ENCODE peak calls at places on chromosomes 16 and 17, in eight cellular contexts. One of them, this sample, is unnamed.

GRCh38 chr16:46916980-46917379 is 32.8 kb downstream of the GPT2 start:
- DNase-seq in breast epithelium: no peak
- DNase-seq in pancreas: no peak
- DNase-seq in hepatocyte: no peak
- DNase-seq in heart right ventricle: no peak
- DNase-seq in fibroblast of lung: no peak
- DNase-seq in GM23248: peak; percentile 31
- DNase-seq in PC-9: no peak
- DNase-seq in this sample: no peak

GRCh38 chr17:73901661-73902415 is 257.6 kb upstream of the SDK2 start:
- DNase-seq in pancreas: peak; percentile 78
- DNase-seq in heart right ventricle: peak; percentile 41
- DNase-seq in hepatocyte: peak; percentile 50
- DNase-seq in PC-9: no peak
- DNase-seq in breast epithelium: no peak
- DNase-seq in GM23248: peak; percentile 12
- DNase-seq in fibroblast of lung: no peak
- DNase-seq in this sample: no peak

GRCh38 chr16:88921603-88921995 is 55.1 kb upstream of the PABPN1L start:
- DNase-seq in breast epithelium: no peak
- DNase-seq in GM23248: no peak
- DNase-seq in pancreas: no peak
- DNase-seq in heart right ventricle: no peak
- DNase-seq in hepatocyte: no peak
- DNase-seq in fibroblast of lung: no peak
- DNase-seq in PC-9: no peak
- DNase-seq in this sample: no peak

GRCh38 chr17:80524150-80524712 is 20.4 kb upstream of the RPTOR start:
- DNase-seq in PC-9: no peak
- DNase-seq in breast epithelium: no peak
- DNase-seq in fibroblast of lung: no peak
- DNase-seq in pancreas: no peak
- DNase-seq in heart right ventricle: no peak
- DNase-seq in GM23248: no peak
- DNase-seq in hepatocyte: peak; percentile 37
- DNase-seq in this sample: no peak

GRCh38 chr17:27446569-27447301 is 9.5 kb upstream of the KSR1 start:
- DNase-seq in hepatocyte: peak; percentile 68
- DNase-seq in heart right ventricle: no peak
- DNase-seq in GM23248: peak; percentile 87
- DNase-seq in fibroblast of lung: peak; percentile 98
- DNase-seq in breast epithelium: no peak
- DNase-seq in pancreas: no peak
- DNase-seq in PC-9: no peak
- DNase-seq in this sample: no peak

GRCh38 chr17:81551458-81552243 is 502 bp downstream of the FAAP100 start:
- DNase-seq in pancreas: peak; percentile 70
- DNase-seq in heart right ventricle: peak; percentile 27
- DNase-seq in hepatocyte: peak; percentile 44
- DNase-seq in fibroblast of lung: no peak
- DNase-seq in breast epithelium: no peak
- DNase-seq in GM23248: peak; percentile 55
- DNase-seq in PC-9: peak; percentile 35
- DNase-seq in this sample: no peak

GRCh38 chr16:62548095-62548494 is 511.9 kb upstream of the CDH8 start:
- DNase-seq in pancreas: no peak
- DNase-seq in breast epithelium: no peak
- DNase-seq in PC-9: no peak
- DNase-seq in GM23248: no peak
- DNase-seq in fibroblast of lung: no peak
- DNase-seq in hepatocyte: no peak
- DNase-seq in heart right ventricle: no peak
- DNase-seq in this sample: no peak

GRCh38 chr16:13958438-13958837 is 38.5 kb downstream of the ERCC4 start:
- DNase-seq in hepatocyte: peak; percentile 49
- DNase-seq in breast epithelium: no peak
- DNase-seq in GM23248: no peak
- DNase-seq in pancreas: no peak
- DNase-seq in fibroblast of lung: no peak
- DNase-seq in PC-9: no peak
- DNase-seq in heart right ventricle: no peak
- DNase-seq in this sample: no peak

GRCh38 chr16:2762711-2763110 is 10.3 kb downstream of the SRRM2 start:
- DNase-seq in hepatocyte: no peak
- DNase-seq in breast epithelium: no peak
- DNase-seq in heart right ventricle: no peak
- DNase-seq in pancreas: no peak
- DNase-seq in fibroblast of lung: no peak
- DNase-seq in GM23248: no peak
- DNase-seq in PC-9: no peak
- DNase-seq in this sample: no peak

GRCh38 chr16:2473999-2474876 is 689 bp upstream of the TBC1D24 start:
- DNase-seq in PC-9: peak; percentile 50
- DNase-seq in GM23248: peak; percentile 79
- DNase-seq in breast epithelium: no peak
- DNase-seq in heart right ventricle: peak; percentile 61
- DNase-seq in pancreas: peak; percentile 85
- DNase-seq in fibroblast of lung: peak; percentile 39
- DNase-seq in hepatocyte: peak; percentile 84
- DNase-seq in this sample: peak; percentile 47

GRCh38 chr16:11105038-11105903 is 150.7 kb downstream of the SOCS1 start:
- DNase-seq in breast epithelium: no peak
- DNase-seq in PC-9: no peak
- DNase-seq in hepatocyte: peak; percentile 78
- DNase-seq in fibroblast of lung: peak; percentile 97
- DNase-seq in GM23248: peak; percentile 95
- DNase-seq in pancreas: no peak
- DNase-seq in heart right ventricle: no peak
- DNase-seq in this sample: no peak

GRCh38 chr17:67577429-67577828 is 140.3 kb upstream of the NOL11 start:
- DNase-seq in hepatocyte: no peak
- DNase-seq in fibroblast of lung: no peak
- DNase-seq in pancreas: no peak
- DNase-seq in heart right ventricle: no peak
- DNase-seq in GM23248: no peak
- DNase-seq in breast epithelium: no peak
- DNase-seq in PC-9: no peak
- DNase-seq in this sample: no peak

GRCh38 chr17:83144421-83145357 is 65.3 kb downstream of the METRNL start:
- DNase-seq in pancreas: no peak
- DNase-seq in GM23248: peak; percentile 81
- DNase-seq in PC-9: no peak
- DNase-seq in breast epithelium: peak; percentile 46
- DNase-seq in heart right ventricle: no peak
- DNase-seq in hepatocyte: no peak
- DNase-seq in fibroblast of lung: no peak
- DNase-seq in this sample: no peak

GRCh38 chr17:34384822-34385605 is 22.0 kb upstream of the CCL1 start:
- DNase-seq in heart right ventricle: no peak
- DNase-seq in pancreas: no peak
- DNase-seq in GM23248: no peak
- DNase-seq in fibroblast of lung: no peak
- DNase-seq in PC-9: no peak
- DNase-seq in hepatocyte: no peak
- DNase-seq in breast epithelium: no peak
- DNase-seq in this sample: no peak

GRCh38 chr16:22898874-22899348 is 84.9 kb downstream of the HS3ST2 start:
- DNase-seq in PC-9: peak; percentile 39
- DNase-seq in GM23248: peak; percentile 51
- DNase-seq in pancreas: peak; percentile 77
- DNase-seq in breast epithelium: peak; percentile 63
- DNase-seq in heart right ventricle: peak; percentile 66
- DNase-seq in hepatocyte: peak; percentile 85
- DNase-seq in fibroblast of lung: peak; percentile 33
- DNase-seq in this sample: no peak

DNA sequence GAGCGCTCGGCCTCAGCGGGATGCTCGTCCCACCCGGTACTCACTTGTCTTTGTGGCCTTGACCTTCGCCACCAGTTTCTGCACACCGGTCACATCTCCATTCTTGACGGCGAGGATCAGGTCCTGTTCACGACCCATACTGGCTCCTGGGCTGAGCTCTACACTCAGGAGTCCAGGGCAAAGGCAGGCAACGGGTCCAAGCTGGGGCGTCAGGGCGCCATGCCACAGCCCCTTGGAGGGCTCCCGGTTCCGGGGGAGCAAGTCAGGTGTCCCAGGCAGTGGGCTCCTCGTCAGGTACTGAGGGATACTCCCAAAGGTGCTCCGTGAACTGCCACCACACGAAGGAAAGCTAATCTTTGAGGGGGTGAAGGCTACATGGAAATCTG is 1.7 kb downstream of the CASKIN2 start:
- DNase-seq in PC-9: no peak
- DNase-seq in hepatocyte: no peak
- DNase-seq in heart right ventricle: peak; percentile 15
- DNase-seq in pancreas: no peak
- DNase-seq in breast epithelium: no peak
- DNase-seq in fibroblast of lung: no peak
- DNase-seq in GM23248: no peak
- DNase-seq in this sample: no peak
- H3K4me3 ChIP-seq in PC-9: peak overlapping the region; percentile 89
- H3K4me3 ChIP-seq in hepatocyte: no peak overlapping the region
- H3K4me3 ChIP-seq in heart right ventricle: peak overlapping the region; percentile 98
- H3K4me3 ChIP-seq in pancreas: no peak overlapping the region
- H3K4me3 ChIP-seq in breast epithelium: peak overlapping the region; percentile 91
- H3K4me3 ChIP-seq in fibroblast of lung: peak overlapping the region; percentile 87
- H3K4me3 ChIP-seq in GM23248: no peak overlapping the region
- H3K4me3 ChIP-seq in this sample: no peak overlapping the region

GRCh38 chr16:57682809-57683318 is 11.7 kb upstream of the DRC7 start:
- DNase-seq in heart right ventricle: no peak
- DNase-seq in hepatocyte: no peak
- DNase-seq in pancreas: no peak
- DNase-seq in breast epithelium: no peak
- DNase-seq in GM23248: no peak
- DNase-seq in fibroblast of lung: no peak
- DNase-seq in PC-9: no peak
- DNase-seq in this sample: no peak

GRCh38 chr16:57680842-57681241 is 12.7 kb downstream of the ADGRG3 start:
- DNase-seq in breast epithelium: no peak
- DNase-seq in fibroblast of lung: no peak
- DNase-seq in pancreas: no peak
- DNase-seq in PC-9: no peak
- DNase-seq in heart right ventricle: no peak
- DNase-seq in GM23248: no peak
- DNase-seq in hepatocyte: no peak
- DNase-seq in this sample: no peak

GRCh38 chr16:57683599-57684545 is 10.7 kb upstream of the DRC7 start:
- DNase-seq in fibroblast of lung: no peak
- DNase-seq in PC-9: no peak
- DNase-seq in pancreas: no peak
- DNase-seq in GM23248: no peak
- DNase-seq in breast epithelium: no peak
- DNase-seq in hepatocyte: no peak
- DNase-seq in heart right ventricle: no peak
- DNase-seq in this sample: no peak

GRCh38 chr16:57679768-57680167 is 11.7 kb downstream of the ADGRG3 start:
- DNase-seq in fibroblast of lung: no peak
- DNase-seq in GM23248: no peak
- DNase-seq in breast epithelium: no peak
- DNase-seq in hepatocyte: no peak
- DNase-seq in PC-9: no peak
- DNase-seq in pancreas: no peak
- DNase-seq in heart right ventricle: no peak
- DNase-seq in this sample: no peak

GRCh38 chr16:57681950-57682728 is 12.5 kb upstream of the DRC7 start:
- DNase-seq in pancreas: no peak
- DNase-seq in hepatocyte: no peak
- DNase-seq in GM23248: no peak
- DNase-seq in fibroblast of lung: no peak
- DNase-seq in breast epithelium: no peak
- DNase-seq in heart right ventricle: no peak
- DNase-seq in PC-9: no peak
- DNase-seq in this sample: no peak
- H3K27ac ChIP-seq in pancreas: no peak overlapping the region
- H3K27ac ChIP-seq in hepatocyte: no peak overlapping the region
- H3K27ac ChIP-seq in GM23248: no peak overlapping the region
- H3K27ac ChIP-seq in fibroblast of lung: no peak overlapping the region
- H3K27ac ChIP-seq in breast epithelium: no peak overlapping the region
- H3K27ac ChIP-seq in heart right ventricle: no peak overlapping the region
- H3K27ac ChIP-seq in PC-9: no peak overlapping the region
- H3K27ac ChIP-seq in this sample: no peak overlapping the region

DNA sequence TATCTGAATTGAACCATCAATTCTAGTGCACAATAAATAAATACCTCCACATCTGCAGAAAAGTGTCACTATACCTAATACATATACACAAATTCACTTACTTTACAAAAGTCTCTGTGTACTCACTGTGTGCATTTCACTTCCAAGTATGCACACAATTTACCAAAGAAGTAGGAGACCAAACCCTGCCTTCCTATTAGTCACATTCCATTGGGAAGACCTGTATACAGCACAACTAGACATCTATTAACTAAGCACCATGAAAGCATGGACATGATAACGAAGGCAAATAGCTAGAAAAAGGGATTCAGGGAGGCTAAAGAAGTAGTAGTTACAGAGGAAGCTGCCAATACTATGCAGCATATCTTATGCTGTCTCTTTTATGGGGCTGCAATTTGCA is 139.5 kb downstream of the SNX11 start:
- DNase-seq in hepatocyte: no peak
- DNase-seq in PC-9: no peak
- DNase-seq in GM23248: peak; percentile 9
- DNase-seq in breast epithelium: no peak
- DNase-seq in heart right ventricle: no peak
- DNase-seq in fibroblast of lung: no peak
- DNase-seq in pancreas: no peak
- DNase-seq in this sample: no peak
- H3K4me1 ChIP-seq in hepatocyte: peaks cover 25% of the 10 kb centered on the region
- H3K4me1 ChIP-seq in PC-9: peaks cover 53% of the 10 kb centered on the region
- H3K4me1 ChIP-seq in GM23248: peaks cover 39% of the 10 kb centered on the region
- H3K4me1 ChIP-seq in breast epithelium: no peaks in the 10 kb centered on the region
- H3K4me1 ChIP-seq in heart right ventricle: peaks cover 3% of the 10 kb centered on the region
- H3K4me1 ChIP-seq in fibroblast of lung: peaks cover 5% of the 10 kb centered on the region
- H3K4me1 ChIP-seq in pancreas: no peaks in the 10 kb centered on the region
- H3K4me1 ChIP-seq in this sample: peaks cover 10% of the 10 kb centered on the region

GRCh38 chr16:58234831-58235595 is 37.1 kb upstream of the CSNK2A2 start:
- DNase-seq in pancreas: no peak
- DNase-seq in hepatocyte: no peak
- DNase-seq in breast epithelium: no peak
- DNase-seq in PC-9: no peak
- DNase-seq in GM23248: no peak
- DNase-seq in fibroblast of lung: no peak
- DNase-seq in heart right ventricle: no peak
- DNase-seq in this sample: no peak

GRCh38 chr16:58236831-58237230 is 38.9 kb upstream of the CSNK2A2 start:
- DNase-seq in PC-9: no peak
- DNase-seq in pancreas: no peak
- DNase-seq in GM23248: no peak
- DNase-seq in fibroblast of lung: no peak
- DNase-seq in breast epithelium: no peak
- DNase-seq in heart right ventricle: no peak
- DNase-seq in hepatocyte: no peak
- DNase-seq in this sample: no peak

GRCh38 chr16:58230259-58230658 is 32.4 kb upstream of the CSNK2A2 start:
- DNase-seq in breast epithelium: no peak
- DNase-seq in fibroblast of lung: no peak
- DNase-seq in PC-9: no peak
- DNase-seq in hepatocyte: no peak
- DNase-seq in GM23248: no peak
- DNase-seq in heart right ventricle: no peak
- DNase-seq in pancreas: no peak
- DNase-seq in this sample: no peak

GRCh38 chr16:58236231-58236690 is 38.4 kb upstream of the CSNK2A2 start:
- DNase-seq in fibroblast of lung: peak; percentile 44
- DNase-seq in breast epithelium: peak; percentile 65
- DNase-seq in PC-9: peak; percentile 56
- DNase-seq in pancreas: peak; percentile 73
- DNase-seq in GM23248: peak; percentile 63
- DNase-seq in hepatocyte: peak; percentile 79
- DNase-seq in heart right ventricle: peak; percentile 52
- DNase-seq in this sample: peak; percentile 16

GRCh38 chr16:58235663-58236062 is 37.8 kb upstream of the CSNK2A2 start:
- DNase-seq in pancreas: no peak
- DNase-seq in hepatocyte: no peak
- DNase-seq in breast epithelium: no peak
- DNase-seq in PC-9: no peak
- DNase-seq in GM23248: no peak
- DNase-seq in heart right ventricle: no peak
- DNase-seq in fibroblast of lung: no peak
- DNase-seq in this sample: no peak
- H3K4me3 ChIP-seq in pancreas: no peak overlapping the region
- H3K4me3 ChIP-seq in hepatocyte: no peak overlapping the region
- H3K4me3 ChIP-seq in breast epithelium: peak overlapping the region; percentile 65
- H3K4me3 ChIP-seq in PC-9: no peak overlapping the region
- H3K4me3 ChIP-seq in GM23248: no peak overlapping the region
- H3K4me3 ChIP-seq in heart right ventricle: no peak overlapping the region
- H3K4me3 ChIP-seq in fibroblast of lung: no peak overlapping the region
- H3K4me3 ChIP-seq in this sample: no peak overlapping the region